ENCODE peak calls at places on chromosomes 3 and 15, in seven cellular contexts. O is GM12878, B is psoas muscle, D is uterus, R is pancreas, A is cardiac fibroblast, M is upper lobe of left lung. K is an unnamed sample.

GRCh38 chr3:46368569-46368968 is 2.2 kb upstream of the CCR5 start:
- DNase-seq in B (peak; percentile 39), A (peak; percentile 2), R (no peak), D (peak; percentile 22), M (no peak), O (peak; percentile 70), K (no peak)

GRCh38 chr15:57611938-57612337 is 20.2 kb downstream of the MYZAP start:
- DNase-seq in B (no peak), D (peak; percentile 57), M (no peak), R (peak; percentile 75), A (peak; percentile 45), O (no peak), K (peak; percentile 20)

GRCh38 chr15:37951999-37952398 is 17.6 kb downstream of the TMCO5A start:
- DNase-seq in A (no peak), D (no peak), O (no peak), B (no peak), R (no peak), M (no peak), K (no peak)

GRCh38 chr3:45032113-45032512 is 6.0 kb downstream of the CLEC3B start:
- DNase-seq in D (no peak), A (no peak), M (no peak), B (no peak), O (no peak), R (no peak), K (no peak)

GRCh38 chr3:124978627-124979026 is 44.1 kb upstream of the MUC13 start:
- DNase-seq in O (no peak), M (no peak), R (no peak), B (no peak), D (no peak), A (no peak), K (no peak)

GRCh38 chr3:191290311-191291025 is 38.7 kb upstream of the CCDC50 start:
- DNase-seq in O (no peak), R (no peak), D (no peak), M (no peak), B (no peak), A (peak; percentile 11), K (peak; percentile 10)

GRCh38 chr15:29472901-29473423 is 203.3 kb upstream of the NSMCE3 start:
- DNase-seq in M (no peak), B (no peak), O (no peak), D (no peak), A (no peak), R (no peak), K (no peak)

GRCh38 chr3:62785384-62785783 is 89.8 kb downstream of the CADPS start:
- DNase-seq in B (no peak), R (no peak), O (no peak), D (no peak), A (no peak), M (no peak), K (no peak)

GRCh38 chr3:189144645-189145044 is 27.1 kb upstream of the TPRG1 start:
- DNase-seq in R (no peak), O (no peak), D (peak; percentile 54), A (peak; percentile 60), B (no peak), M (no peak), K (no peak)

GRCh38 chr3:105067361-105067760 is 299.3 kb upstream of the ALCAM start:
- DNase-seq in O (no peak), R (no peak), D (no peak), B (no peak), A (no peak), M (no peak), K (no peak)

GRCh38 chr3:125054436-125055164 is 1.2 kb downstream of the HEG1 start:
- DNase-seq in D (peak; percentile 50), M (no peak), O (peak; percentile 62), B (no peak), A (peak; percentile 67), R (no peak), K (peak; percentile 76)

GRCh38 chr3:114939920-114940319 is 207.2 kb downstream of the ZBTB20 start:
- DNase-seq in M (no peak), B (no peak), D (no peak), O (no peak), A (no peak), R (no peak), K (no peak)

GRCh38 chr3:185646382-185647133 is 60.5 kb downstream of the SENP2 start:
- DNase-seq in O (no peak), D (no peak), A (no peak), M (no peak), B (no peak), R (no peak), K (peak; percentile 39)

GRCh38 chr3:16322189-16322588 is 57.2 kb downstream of the OXNAD1 start:
- DNase-seq in O (no peak), R (no peak), A (no peak), B (no peak), D (no peak), M (no peak), K (no peak)

GRCh38 chr15:79257454-79257853 is 25.1 kb upstream of the ANKRD34C start:
- DNase-seq in R (no peak), M (no peak), O (no peak), B (no peak), D (no peak), A (no peak), K (no peak)
- H3K4me3 ChIP-seq in R (no peak overlapping the region), M (no peak overlapping the region), O (no peak overlapping the region), B (no peak overlapping the region), D (no peak overlapping the region), A (no peak overlapping the region), K (no peak overlapping the region)

GRCh38 chr3:39150170-39150802 is 3.1 kb downstream of the CSRNP1 start:
- DNase-seq in O (no peak), B (no peak), D (no peak), M (no peak), A (no peak), R (no peak), K (no peak)
- TF ChIP-seq CTCF in O (peak; percentile 16), B (peak; percentile 23), D (no peak), M (no peak), A (no peak), R (no peak), K (peak; percentile 20)

GRCh38 chr3:73622135-73622534 is 2.6 kb downstream of the PDZRN3 start:
- DNase-seq in A (peak; percentile 78), O (no peak), R (peak; percentile 86), D (peak; percentile 45), B (peak; percentile 44), M (no peak), K (no peak)

GRCh38 chr3:73623996-73624362 is 762 bp downstream of the PDZRN3 start:
- DNase-seq in M (peak; percentile 86), R (peak; percentile 36), O (no peak), A (peak; percentile 73), B (peak; percentile 67), D (peak; percentile 43), K (peak; percentile 73)

GRCh38 chr3:73623316-73623715 is 1.4 kb downstream of the PDZRN3 start:
- DNase-seq in A (peak; percentile 75), R (peak; percentile 28), O (no peak), D (no peak), M (no peak), B (no peak), K (no peak)

GRCh38 chr3:73624363-73625123 is at the start of gene PDZRN3:
- DNase-seq in B (peak; percentile 71), D (peak; percentile 83), A (peak; percentile 87), O (no peak), R (peak; percentile 57), M (peak; percentile 90), K (peak; percentile 71)

DNA sequence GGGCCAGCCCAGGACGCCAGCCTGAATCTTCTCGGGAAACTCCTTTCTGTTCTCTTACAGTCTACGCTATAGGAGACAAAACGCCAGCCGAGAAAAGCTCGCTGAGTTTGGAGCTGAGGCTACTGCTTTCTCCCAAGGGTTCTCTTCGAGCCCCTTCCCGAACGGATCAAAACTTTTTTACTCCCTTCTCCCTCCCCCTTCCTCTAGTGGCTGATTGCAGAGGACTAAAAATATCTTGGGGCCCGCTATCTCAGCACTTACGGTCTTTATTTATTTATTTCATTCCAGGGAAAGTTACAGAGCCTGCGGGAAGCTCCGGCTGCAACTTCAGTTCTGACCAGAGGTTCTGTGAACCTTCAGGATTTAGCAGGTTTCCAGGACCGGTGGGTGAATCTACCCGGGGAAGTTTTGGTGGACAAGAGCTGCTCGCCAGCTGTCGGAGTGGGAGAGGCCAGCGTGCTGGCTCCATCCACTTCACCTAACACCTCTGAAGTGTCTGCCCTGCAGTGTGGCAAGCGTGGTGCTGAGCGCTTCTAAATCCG is 454 bp upstream of the PDZRN3 start:
- DNase-seq in O (no peak), D (peak; percentile 61), R (no peak), M (no peak), A (peak; percentile 78), B (no peak), K (peak; percentile 72)
- H3K4me3 ChIP-seq in O (no peak overlapping the region), D (peak overlapping the region; percentile 92), R (peak overlapping the region; percentile 41), M (peak overlapping the region; percentile 5), A (peak overlapping the region; percentile 60), B (peak overlapping the region; percentile 81), K (peak overlapping the region; percentile 63)

DNA sequence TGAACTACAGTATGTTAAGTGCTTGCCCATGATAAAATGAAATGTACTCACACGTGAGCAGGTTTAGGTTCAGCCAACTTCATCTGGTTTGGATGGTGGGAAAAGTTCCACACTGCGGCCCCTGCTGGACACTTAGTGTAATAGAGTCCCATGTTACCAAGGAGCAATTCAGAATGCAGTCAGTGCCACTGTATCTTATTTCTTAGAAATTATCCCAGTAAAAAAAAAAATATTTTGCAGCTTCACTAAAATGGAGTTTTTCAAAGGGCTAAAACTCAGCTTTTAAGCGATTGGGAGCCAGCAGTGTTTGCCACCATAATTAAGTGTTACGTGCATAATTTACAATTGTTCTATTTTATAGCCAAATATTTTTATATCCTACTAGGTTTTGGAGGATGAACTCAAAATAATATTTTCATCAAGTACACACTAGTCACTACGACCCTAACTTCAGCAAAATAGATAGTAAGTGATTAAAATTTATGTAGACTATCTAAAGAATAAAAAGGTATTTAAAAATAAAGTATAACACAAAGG is 371.7 kb upstream of the GBE1 start:
- DNase-seq in R (peak; percentile 33), A (peak; percentile 79), O (peak; percentile 17), D (peak; percentile 38), B (peak; percentile 44), M (no peak), K (peak; percentile 68)
- TF ChIP-seq CTCF in R (peak; percentile 80), A (peak; percentile 82), O (peak; percentile 83), D (peak; percentile 65), B (peak; percentile 87), M (peak; percentile 68), K (peak; percentile 89)

K was measured in astrocyte of the spinal cord.